ENCODE peak calls at places on chromosome 16, in eight cellular contexts. C is CD8-positive, alpha-beta memory T cell; M is left ventricle myocardium inferior; J is WERI-Rb-1; I is aorta; Z is stomach; D is lower lobe of right lung; L is GM23338. V is an unnamed sample. For H3K36me3, the result is how much of the 10 kb centered on the place peaks cover.

GRCh38 chr16:68033101-68033500 is 10.0 kb downstream of the DUS2 start:
- DNase-seq in C (no peak), M (no peak), J (no peak), I (peak), Z (no peak), D (no peak), L (no peak), V (no peak)

GRCh38 chr16:51374346-51374745 is 223.3 kb upstream of the SALL1 start:
- DNase-seq in C (no peak), M (no peak), J (no peak), I (no peak), Z (no peak), D (no peak), L (no peak), V (no peak)

GRCh38 chr16:20949660-20950059 is 49.1 kb downstream of the LYRM1 start:
- DNase-seq in C (no peak), M (no peak), J (no peak), I (no peak), Z (no peak), D (no peak), L (no peak), V (no peak)

GRCh38 chr16:79006206-79006605 is 594.3 kb downstream of the MAF start:
- DNase-seq in C (no peak), M (no peak), J (no peak), I (no peak), Z (no peak), D (no peak), L (no peak), V (no peak)

GRCh38 chr16:2858245-2859025 is 465 bp upstream of the PRSS22 start:
- DNase-seq in C (no peak), M (no peak), J (no peak), I (no peak), Z (peak), D (peak), L (peak), V (peak)

GRCh38 chr16:6377956-6378355 is 954.7 kb upstream of the RBFOX1 start:
- DNase-seq in C (no peak), M (no peak), J (peak), I (no peak), Z (no peak), D (no peak), L (no peak), V (no peak)

GRCh38 chr16:65123846-65124513 is 2.1 kb upstream of the CDH11 start:
- DNase-seq in C (no peak), M (no peak), J (no peak), I (no peak), Z (no peak), D (no peak), L (peak), V (no peak)

GRCh38 chr16:20942271-20942670 is 41.7 kb downstream of the LYRM1 start:
- DNase-seq in C (no peak), M (no peak), J (no peak), I (no peak), Z (no peak), D (no peak), L (no peak), V (no peak)

GRCh38 chr16:87966685-87967185 is 15.5 kb downstream of the BANP start:
- DNase-seq in C (no peak), M (no peak), J (no peak), I (peak), Z (peak), D (peak), L (no peak), V (no peak)

GRCh38 chr16:59339871-59340270 is 605.8 kb upstream of the GOT2 start:
- DNase-seq in C (no peak), M (no peak), J (no peak), I (no peak), Z (no peak), D (no peak), L (peak), V (no peak)

GRCh38 chr16:66752958-66753357 is 1.5 kb upstream of the DYNC1LI2 start:
- DNase-seq in C (no peak), M (no peak), J (no peak), I (no peak), Z (no peak), D (no peak), L (no peak), V (no peak)

GRCh38 chr16:73886378-73886777 is 410.2 kb upstream of the PSMD7 start:
- DNase-seq in C (no peak), M (no peak), J (no peak), I (no peak), Z (no peak), D (no peak), L (no peak), V (no peak)

GRCh38 chr16:16915771-16916170 is 536.8 kb downstream of the NPIPA7 start:
- DNase-seq in C (no peak), M (no peak), J (no peak), I (no peak), Z (no peak), D (no peak), L (no peak), V (no peak)

GRCh38 chr16:86662195-86662594 is 83.8 kb downstream of the FOXL1 start:
- DNase-seq in C (no peak), M (no peak), J (no peak), I (no peak), Z (no peak), D (no peak), L (no peak), V (no peak)

GRCh38 chr16:77197747-77198146 is 1.5 kb upstream of the SYCE1L start:
- DNase-seq in C (no peak), M (no peak), J (no peak), I (no peak), Z (no peak), D (no peak), L (no peak), V (no peak)

GRCh38 chr16:24624102-24624501 is 84.7 kb downstream of the RBBP6 start:
- DNase-seq in C (no peak), M (no peak), J (no peak), I (no peak), Z (no peak), D (no peak), L (peak), V (no peak)

GRCh38 chr16:50290856-50291255 is 24.5 kb downstream of the ADCY7 start:
- DNase-seq in C (no peak), M (no peak), J (no peak), I (no peak), Z (no peak), D (no peak), L (no peak), V (no peak)

GRCh38 chr16:66874079-66874775 is 6.1 kb upstream of the PDP2 start:
- DNase-seq in C (no peak), M (no peak), J (no peak), I (peak), Z (no peak), D (no peak), L (peak), V (no peak)

GRCh38 chr16:456891-457483 is 31.5 kb downstream of the RAB11FIP3 start:
- DNase-seq in C (no peak), M (no peak), J (no peak), I (no peak), Z (peak), D (no peak), L (no peak), V (no peak)

GRCh38 chr16:56753410-56753809 is 23.5 kb downstream of the NUP93 start:
- DNase-seq in C (no peak), M (no peak), J (no peak), I (no peak), Z (no peak), D (no peak), L (no peak), V (no peak)

GRCh38 chr16:2798723-2799204 is 494 bp downstream of the PRSS41 start:
- DNase-seq in C (no peak), M (no peak), J (no peak), I (peak), Z (no peak), D (peak), L (no peak), V (peak)

GRCh38 chr16:57051696-57052228 is 40.6 kb upstream of the CPNE2 start:
- DNase-seq in C (no peak), M (no peak), J (no peak), I (no peak), Z (no peak), D (no peak), L (no peak), V (no peak)

GRCh38 chr16:54145881-54146280 is 140.7 kb downstream of the IRX3 start:
- DNase-seq in C (no peak), M (no peak), J (peak), I (no peak), Z (no peak), D (no peak), L (no peak), V (no peak)

GRCh38 chr16:22353933-22354541 is 20.4 kb downstream of the CDR2 start:
- DNase-seq in C (no peak), M (no peak), J (no peak), I (no peak), Z (no peak), D (no peak), L (no peak), V (no peak)

GRCh38 chr16:22355487-22355908 is 18.9 kb downstream of the CDR2 start:
- DNase-seq in C (no peak), M (no peak), J (no peak), I (no peak), Z (no peak), D (no peak), L (no peak), V (no peak)

GRCh38 chr16:22352119-22352518 is 22.3 kb downstream of the CDR2 start:
- DNase-seq in C (no peak), M (no peak), J (no peak), I (no peak), Z (no peak), D (no peak), L (no peak), V (no peak)

GRCh38 chr16:22352726-22353125 is 21.7 kb downstream of the CDR2 start:
- DNase-seq in C (no peak), M (no peak), J (no peak), I (no peak), Z (no peak), D (no peak), L (no peak), V (no peak)

GRCh38 chr16:22353188-22353919 is 21.1 kb downstream of the CDR2 start:
- DNase-seq in C (no peak), M (no peak), J (no peak), I (no peak), Z (no peak), D (no peak), L (peak), V (no peak)
- H3K27ac ChIP-seq in C (no peak), M (peak), J (no peak), I (no peak), Z (peak), D (no peak), L (peak), V (peak)

GRCh38 chr16:74903095-74903494 is 81.8 kb downstream of the WDR59 start:
- DNase-seq in C (no peak), M (no peak), J (no peak), I (no peak), Z (no peak), D (no peak), L (no peak), V (no peak)

GRCh38 chr16:74902161-74902560 is 82.8 kb downstream of the WDR59 start:
- DNase-seq in C (no peak), M (no peak), J (no peak), I (no peak), Z (no peak), D (no peak), L (no peak), V (no peak)

GRCh38 chr16:74901606-74902005 is 83.3 kb downstream of the WDR59 start:
- DNase-seq in C (no peak), M (no peak), J (no peak), I (no peak), Z (no peak), D (no peak), L (no peak), V (no peak)

GRCh38 chr16:74899786-74900185 is 85.1 kb downstream of the WDR59 start:
- DNase-seq in C (no peak), M (no peak), J (no peak), I (no peak), Z (no peak), D (no peak), L (no peak), V (no peak)

DNA sequence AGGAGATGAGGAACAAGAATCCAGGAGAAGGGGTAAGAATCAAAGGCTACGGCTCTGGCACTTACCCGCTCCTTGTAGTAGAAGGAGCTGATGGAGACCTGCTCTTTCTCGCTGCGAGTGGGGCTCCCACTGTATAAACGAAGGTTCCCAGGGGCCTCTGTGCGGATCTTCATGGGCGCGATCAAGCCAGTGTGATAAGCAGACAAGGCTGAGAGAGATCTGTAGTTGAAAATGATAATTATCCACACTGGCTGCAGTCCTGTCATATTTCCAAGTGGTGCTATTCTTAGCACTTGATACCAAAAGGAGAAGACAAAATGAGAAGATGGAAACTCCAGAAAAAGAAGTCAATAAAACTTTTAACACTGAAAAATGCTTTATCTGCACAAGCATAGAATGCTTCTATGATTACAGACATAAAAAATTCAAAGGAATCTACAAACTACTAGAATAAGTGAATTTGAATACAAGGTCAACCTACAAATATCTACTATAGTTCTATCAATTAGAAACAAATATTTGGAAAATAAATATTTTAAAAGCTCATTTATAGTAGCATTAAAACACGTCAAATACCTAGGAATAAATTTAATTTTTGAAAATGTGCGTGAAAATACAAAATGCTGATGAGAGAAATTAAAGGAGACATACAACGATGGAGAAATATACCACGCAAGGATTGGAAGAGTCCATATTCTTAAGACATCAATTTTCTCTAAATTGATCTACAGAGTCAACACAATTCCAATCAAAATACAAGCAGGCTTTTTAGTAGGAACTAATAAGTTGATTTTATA is 80.8 kb downstream of the WDR59 start:
- DNase-seq in C (no peak), M (no peak), J (no peak), I (no peak), Z (no peak), D (no peak), L (no peak), V (no peak)
- H3K36me3 ChIP-seq in C (under half), M (half or more), J (under half), I (under half), Z (half or more), D (half or more), L (under half), V (half or more)

GRCh38 chr16:22194707-22195444 is 11.2 kb upstream of the EEF2K start:
- DNase-seq in C (no peak), M (no peak), J (no peak), I (no peak), Z (no peak), D (no peak), L (no peak), V (no peak)

GRCh38 chr16:22191966-22192260 is 14.2 kb upstream of the EEF2K start:
- DNase-seq in C (peak), M (no peak), J (peak), I (no peak), Z (no peak), D (no peak), L (no peak), V (no peak)

GRCh38 chr16:22192261-22193133 is 13.6 kb upstream of the EEF2K start:
- DNase-seq in C (peak), M (peak), J (peak), I (peak), Z (peak), D (peak), L (peak), V (no peak)

GRCh38 chr16:22191089-22191965 is 14.8 kb upstream of the EEF2K start:
- DNase-seq in C (peak), M (peak), J (peak), I (peak), Z (peak), D (peak), L (peak), V (peak)

GRCh38 chr16:22193134-22193411 is 13.0 kb upstream of the EEF2K start:
- DNase-seq in C (no peak), M (no peak), J (no peak), I (no peak), Z (no peak), D (no peak), L (no peak), V (no peak)
- H3K27ac ChIP-seq in C (peak), M (peak), J (no peak), I (no peak), Z (peak), D (peak), L (no peak), V (no peak)

DNA sequence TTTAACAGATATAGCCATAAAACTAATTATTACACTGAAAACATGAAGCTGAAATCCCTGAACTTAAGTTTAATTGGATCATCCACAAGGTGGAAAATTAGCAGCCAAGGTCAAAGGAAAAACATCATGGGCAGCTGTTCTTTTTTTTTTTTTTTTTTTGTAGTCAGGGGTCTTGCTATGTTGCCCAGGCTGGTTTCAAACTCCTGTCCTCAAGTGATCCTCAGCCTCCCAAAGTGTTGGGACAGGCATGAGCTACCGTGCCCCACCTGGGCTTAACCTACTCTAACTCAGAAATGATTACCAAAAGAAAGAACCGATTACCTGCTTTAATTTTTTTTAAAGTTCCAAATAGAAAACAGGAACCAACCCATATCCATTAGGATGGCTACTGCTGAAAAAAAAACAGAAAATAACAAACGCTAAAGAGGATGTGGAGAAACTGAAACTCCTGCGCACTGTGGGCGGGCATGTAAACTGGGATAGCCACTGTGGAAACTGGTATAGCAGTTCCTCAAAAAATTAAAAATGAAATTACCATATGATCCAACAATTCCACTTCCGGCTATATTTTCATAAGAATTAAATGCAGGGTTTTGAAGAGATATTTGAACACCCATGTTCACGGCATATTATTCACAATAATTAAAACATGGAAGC is 8.6 kb downstream of the CMC2 start:
- DNase-seq in C (no peak), M (no peak), J (no peak), I (no peak), Z (no peak), D (peak), L (no peak), V (no peak)
- H3K36me3 ChIP-seq in C (under half), M (under half), J (under half), I (under half), Z (under half), D (under half), L (under half), V (under half)

DNA sequence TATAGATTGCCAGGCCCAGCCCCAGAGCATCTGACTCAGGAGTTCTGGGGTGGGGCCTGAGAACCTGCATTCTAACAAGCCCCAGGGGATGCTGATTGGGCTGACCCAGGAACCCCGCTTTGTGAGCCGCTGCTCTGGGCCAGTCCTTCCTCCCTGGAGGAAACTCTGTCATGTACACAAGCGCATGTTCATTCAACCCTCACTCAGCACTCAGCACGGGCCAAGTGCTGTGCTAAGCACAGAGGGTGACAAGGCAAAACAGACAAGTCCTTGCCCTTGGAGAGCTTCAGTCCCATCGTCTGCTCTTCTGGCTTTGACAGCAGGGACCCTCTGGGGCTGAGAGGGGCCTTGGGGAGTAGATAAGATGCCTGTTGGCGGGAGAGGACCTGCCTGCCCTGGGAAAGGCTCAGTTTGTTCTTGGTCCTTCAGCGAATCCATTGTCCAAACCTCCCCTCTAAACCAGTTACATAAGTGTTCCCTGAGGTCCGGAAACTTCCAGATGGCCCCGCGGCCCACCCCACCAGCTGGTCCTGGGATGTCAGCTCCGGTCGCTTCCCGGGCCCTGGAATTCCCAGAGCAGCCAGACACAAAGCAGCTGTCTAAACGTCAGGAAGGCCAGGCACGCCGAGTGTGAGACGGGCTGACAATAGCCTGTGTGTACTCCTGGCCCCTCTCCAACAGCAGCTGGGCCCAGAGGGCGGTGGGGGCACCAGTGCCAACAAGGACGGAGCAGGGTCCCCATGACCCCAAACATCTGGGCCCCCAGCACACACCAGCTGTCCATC is 88.8 kb downstream of the ZDHHC7 start:
- DNase-seq in C (no peak), M (peak), J (no peak), I (no peak), Z (peak), D (peak), L (no peak), V (no peak)
- H3K27ac ChIP-seq in C (no peak), M (peak), J (no peak), I (no peak), Z (peak), D (peak), L (no peak), V (no peak)

GRCh38 chr16:1508494-1509167 is 15.5 kb downstream of the TELO2 start:
- DNase-seq in C (no peak), M (no peak), J (no peak), I (no peak), Z (no peak), D (no peak), L (no peak), V (no peak)

GRCh38 chr16:1510941-1511351 is 17.8 kb downstream of the TELO2 start:
- DNase-seq in C (no peak), M (no peak), J (no peak), I (no peak), Z (no peak), D (no peak), L (peak), V (no peak)

GRCh38 chr16:1510272-1510671 is 17.1 kb downstream of the TELO2 start:
- DNase-seq in C (no peak), M (no peak), J (no peak), I (no peak), Z (no peak), D (no peak), L (no peak), V (no peak)

GRCh38 chr16:1511662-1512061 is 18.5 kb downstream of the TELO2 start:
- DNase-seq in C (no peak), M (no peak), J (no peak), I (no peak), Z (no peak), D (no peak), L (no peak), V (no peak)

GRCh38 chr16:1509307-1510221 is 16.4 kb downstream of the TELO2 start:
- DNase-seq in C (no peak), M (peak), J (no peak), I (peak), Z (no peak), D (no peak), L (no peak), V (no peak)
- H3K36me3 ChIP-seq in C (under half), M (under half), J (half or more), I (under half), Z (half or more), D (under half), L (under half), V (under half)

GRCh38 chr16:14501331-14502255 is 128.5 kb downstream of the PARN start:
- DNase-seq in C (no peak), M (peak), J (no peak), I (peak), Z (peak), D (peak), L (peak), V (peak)
- H3K27ac ChIP-seq in C (no peak), M (peak), J (no peak), I (peak), Z (peak), D (peak), L (peak), V (peak)